ENCODE peak calls at places on chromosome 16, in ten cellular contexts. One of them, this sample, is unnamed.

GRCh38 chr16:76639685-76640289 is 362.6 kb downstream of the CNTNAP4 start:
- DNase-seq in omental fat pad: no peak
- DNase-seq in sigmoid colon: no peak
- DNase-seq in RWPE2: no peak
- DNase-seq in adrenal gland: no peak
- DNase-seq in OCI-LY7: peak
- DNase-seq in body of pancreas: peak
- DNase-seq in GM10248: no peak
- DNase-seq in fibroblast of the aortic adventitia: peak
- DNase-seq in SK-N-SH: peak
- DNase-seq in this sample: no peak

GRCh38 chr16:22220714-22221113 is 14.6 kb downstream of the EEF2K start:
- DNase-seq in omental fat pad: no peak
- DNase-seq in sigmoid colon: no peak
- DNase-seq in RWPE2: no peak
- DNase-seq in adrenal gland: peak
- DNase-seq in OCI-LY7: no peak
- DNase-seq in body of pancreas: no peak
- DNase-seq in GM10248: no peak
- DNase-seq in fibroblast of the aortic adventitia: no peak
- DNase-seq in SK-N-SH: no peak
- DNase-seq in this sample: peak

GRCh38 chr16:84913315-84913714 is 93.5 kb downstream of the CRISPLD2 start:
- DNase-seq in omental fat pad: no peak
- DNase-seq in sigmoid colon: peak
- DNase-seq in RWPE2: no peak
- DNase-seq in adrenal gland: peak
- DNase-seq in OCI-LY7: no peak
- DNase-seq in body of pancreas: peak
- DNase-seq in GM10248: no peak
- DNase-seq in fibroblast of the aortic adventitia: no peak
- DNase-seq in SK-N-SH: peak
- DNase-seq in this sample: no peak

GRCh38 chr16:49739381-49739780 is 116.5 kb downstream of the ZNF423 start:
- DNase-seq in omental fat pad: no peak
- DNase-seq in sigmoid colon: no peak
- DNase-seq in RWPE2: no peak
- DNase-seq in adrenal gland: no peak
- DNase-seq in OCI-LY7: no peak
- DNase-seq in body of pancreas: no peak
- DNase-seq in GM10248: no peak
- DNase-seq in fibroblast of the aortic adventitia: no peak
- DNase-seq in SK-N-SH: peak
- DNase-seq in this sample: no peak

GRCh38 chr16:25888873-25889272 is 197.1 kb downstream of the HS3ST4 start:
- DNase-seq in omental fat pad: no peak
- DNase-seq in sigmoid colon: no peak
- DNase-seq in RWPE2: no peak
- DNase-seq in adrenal gland: no peak
- DNase-seq in OCI-LY7: no peak
- DNase-seq in body of pancreas: no peak
- DNase-seq in GM10248: no peak
- DNase-seq in fibroblast of the aortic adventitia: no peak
- DNase-seq in SK-N-SH: no peak
- DNase-seq in this sample: no peak

GRCh38 chr16:80682435-80683070 is 121.8 kb downstream of the CDYL2 start:
- DNase-seq in omental fat pad: no peak
- DNase-seq in sigmoid colon: no peak
- DNase-seq in RWPE2: no peak
- DNase-seq in adrenal gland: no peak
- DNase-seq in OCI-LY7: no peak
- DNase-seq in body of pancreas: no peak
- DNase-seq in GM10248: no peak
- DNase-seq in fibroblast of the aortic adventitia: peak
- DNase-seq in SK-N-SH: no peak
- DNase-seq in this sample: no peak

GRCh38 chr16:85935957-85936760 is 37.2 kb downstream of the IRF8 start:
- DNase-seq in omental fat pad: no peak
- DNase-seq in sigmoid colon: no peak
- DNase-seq in RWPE2: no peak
- DNase-seq in adrenal gland: no peak
- DNase-seq in OCI-LY7: peak
- DNase-seq in body of pancreas: peak
- DNase-seq in GM10248: peak
- DNase-seq in fibroblast of the aortic adventitia: no peak
- DNase-seq in SK-N-SH: no peak
- DNase-seq in this sample: no peak

GRCh38 chr16:888901-889570 is 81.7 kb downstream of the LMF1 start:
- DNase-seq in omental fat pad: no peak
- DNase-seq in sigmoid colon: peak
- DNase-seq in RWPE2: no peak
- DNase-seq in adrenal gland: no peak
- DNase-seq in OCI-LY7: no peak
- DNase-seq in body of pancreas: no peak
- DNase-seq in GM10248: no peak
- DNase-seq in fibroblast of the aortic adventitia: no peak
- DNase-seq in SK-N-SH: no peak
- DNase-seq in this sample: no peak

GRCh38 chr16:77445321-77445720 is 10.5 kb upstream of the ADAMTS18 start:
- DNase-seq in omental fat pad: no peak
- DNase-seq in sigmoid colon: no peak
- DNase-seq in RWPE2: no peak
- DNase-seq in adrenal gland: no peak
- DNase-seq in OCI-LY7: no peak
- DNase-seq in body of pancreas: no peak
- DNase-seq in GM10248: no peak
- DNase-seq in fibroblast of the aortic adventitia: no peak
- DNase-seq in SK-N-SH: no peak
- DNase-seq in this sample: no peak

GRCh38 chr16:83393196-83393981 is 414.4 kb upstream of the HSBP1 start:
- DNase-seq in omental fat pad: no peak
- DNase-seq in sigmoid colon: no peak
- DNase-seq in RWPE2: no peak
- DNase-seq in adrenal gland: no peak
- DNase-seq in OCI-LY7: peak
- DNase-seq in body of pancreas: no peak
- DNase-seq in GM10248: no peak
- DNase-seq in fibroblast of the aortic adventitia: peak
- DNase-seq in SK-N-SH: no peak
- DNase-seq in this sample: no peak

GRCh38 chr16:16120382-16121184 is 102.7 kb downstream of the ABCC6 start:
- DNase-seq in omental fat pad: no peak
- DNase-seq in sigmoid colon: peak
- DNase-seq in RWPE2: no peak
- DNase-seq in adrenal gland: no peak
- DNase-seq in OCI-LY7: no peak
- DNase-seq in body of pancreas: peak
- DNase-seq in GM10248: no peak
- DNase-seq in fibroblast of the aortic adventitia: peak
- DNase-seq in SK-N-SH: peak
- DNase-seq in this sample: no peak

GRCh38 chr16:48317614-48318013 is 67.6 kb downstream of the SIAH1 start:
- DNase-seq in omental fat pad: no peak
- DNase-seq in sigmoid colon: no peak
- DNase-seq in RWPE2: no peak
- DNase-seq in adrenal gland: no peak
- DNase-seq in OCI-LY7: no peak
- DNase-seq in body of pancreas: peak
- DNase-seq in GM10248: no peak
- DNase-seq in fibroblast of the aortic adventitia: peak
- DNase-seq in SK-N-SH: no peak
- DNase-seq in this sample: no peak
- TF ChIP-seq CTCF in omental fat pad: no peak
- TF ChIP-seq CTCF in sigmoid colon: no peak
- TF ChIP-seq CTCF in RWPE2: peak
- TF ChIP-seq CTCF in adrenal gland: no peak
- TF ChIP-seq CTCF in OCI-LY7: no peak
- TF ChIP-seq CTCF in body of pancreas: no peak
- TF ChIP-seq CTCF in GM10248: peak
- TF ChIP-seq CTCF in fibroblast of the aortic adventitia: peak
- TF ChIP-seq CTCF in SK-N-SH: peak
- TF ChIP-seq CTCF in this sample: no peak

DNA sequence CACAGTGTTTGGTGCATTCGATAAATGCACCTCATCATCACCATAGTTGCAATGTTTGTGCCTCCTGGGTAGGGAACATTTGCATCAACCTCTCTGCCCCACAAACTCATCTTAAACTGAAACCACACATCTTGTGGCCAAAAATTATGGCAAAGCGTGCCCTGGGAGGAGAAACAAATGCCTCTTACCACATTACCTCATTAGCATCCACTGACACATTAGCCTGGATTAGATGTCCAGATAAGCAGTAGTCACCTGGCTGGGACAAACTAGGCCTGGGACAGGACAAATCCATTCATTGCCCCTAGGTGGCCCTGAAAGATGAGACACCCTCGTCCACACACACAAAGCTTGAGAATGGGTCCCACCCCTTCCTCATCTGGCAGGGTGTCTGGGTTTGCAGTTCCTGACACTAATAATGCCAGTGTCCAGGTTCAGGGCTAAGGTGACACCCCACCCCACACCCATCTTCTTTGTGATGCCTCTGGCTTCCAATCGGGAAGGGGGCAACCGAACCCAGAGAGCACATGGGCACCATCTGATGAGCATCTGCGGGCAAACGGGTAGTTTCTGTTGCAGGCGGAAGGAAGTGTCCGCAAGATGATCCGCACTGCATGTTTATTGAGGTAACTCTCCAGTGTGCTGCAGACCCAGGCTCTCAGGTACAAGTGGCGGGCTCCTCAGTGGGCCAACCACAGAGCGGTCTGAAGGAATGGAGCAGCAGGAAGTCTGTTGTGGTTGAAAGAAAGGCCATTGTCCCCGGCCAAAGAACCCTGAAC is 8.6 kb downstream of the XYLT1 start:
- DNase-seq in omental fat pad: no peak
- DNase-seq in sigmoid colon: no peak
- DNase-seq in RWPE2: no peak
- DNase-seq in adrenal gland: no peak
- DNase-seq in OCI-LY7: peak
- DNase-seq in body of pancreas: no peak
- DNase-seq in GM10248: no peak
- DNase-seq in fibroblast of the aortic adventitia: no peak
- DNase-seq in SK-N-SH: no peak
- DNase-seq in this sample: no peak
- TF ChIP-seq CTCF in omental fat pad: no peak
- TF ChIP-seq CTCF in sigmoid colon: no peak
- TF ChIP-seq CTCF in RWPE2: no peak
- TF ChIP-seq CTCF in adrenal gland: no peak
- TF ChIP-seq CTCF in OCI-LY7: peak
- TF ChIP-seq CTCF in body of pancreas: no peak
- TF ChIP-seq CTCF in GM10248: peak
- TF ChIP-seq CTCF in fibroblast of the aortic adventitia: no peak
- TF ChIP-seq CTCF in SK-N-SH: peak
- TF ChIP-seq CTCF in this sample: no peak

DNA sequence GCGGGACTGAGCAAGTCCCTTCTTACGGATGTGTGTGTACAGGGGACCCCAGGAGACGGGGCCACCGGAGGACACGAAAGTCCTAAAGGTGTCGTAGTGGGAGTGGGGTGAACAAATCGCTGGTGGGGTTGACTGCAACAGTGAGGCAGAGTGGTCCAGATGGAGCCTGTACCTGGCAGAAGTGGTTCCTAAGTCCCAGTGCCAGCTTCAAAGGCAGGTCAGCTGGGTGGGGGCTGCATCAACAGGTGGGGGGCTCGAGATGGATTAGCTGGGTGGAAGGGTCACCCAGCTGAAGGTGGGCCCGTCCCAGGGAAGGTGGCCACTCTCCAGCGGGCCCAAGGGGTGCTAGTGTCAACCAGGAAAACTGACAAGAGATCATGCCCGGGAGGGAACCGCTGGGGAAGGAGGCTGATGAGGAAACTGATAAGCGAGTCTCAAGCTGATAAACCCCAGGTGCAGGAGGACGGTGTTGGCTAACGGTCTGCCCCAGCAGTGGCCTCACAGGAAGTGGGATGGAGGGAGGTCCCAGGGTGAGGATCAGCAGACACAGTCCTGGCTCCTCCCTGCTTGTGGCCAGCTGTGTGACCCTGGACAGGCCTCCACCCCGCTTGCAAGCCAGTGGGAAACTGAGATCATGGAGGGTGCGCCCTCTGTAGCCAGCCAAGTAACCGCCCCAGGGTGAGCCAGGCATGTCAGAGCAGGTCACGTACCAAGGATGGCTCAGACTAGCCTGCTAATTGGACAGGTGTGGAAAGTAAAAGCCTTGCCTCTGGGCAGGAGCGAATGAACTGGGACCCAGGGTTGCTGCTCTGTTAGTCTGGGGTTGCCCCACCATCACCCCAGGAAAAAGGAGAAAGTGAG is 1.0 kb downstream of the ORAI3 start:
- DNase-seq in omental fat pad: peak
- DNase-seq in sigmoid colon: peak
- DNase-seq in RWPE2: peak
- DNase-seq in adrenal gland: peak
- DNase-seq in OCI-LY7: peak
- DNase-seq in body of pancreas: peak
- DNase-seq in GM10248: peak
- DNase-seq in fibroblast of the aortic adventitia: peak
- DNase-seq in SK-N-SH: peak
- DNase-seq in this sample: peak
- TF ChIP-seq CTCF in omental fat pad: no peak
- TF ChIP-seq CTCF in sigmoid colon: no peak
- TF ChIP-seq CTCF in RWPE2: no peak
- TF ChIP-seq CTCF in adrenal gland: no peak
- TF ChIP-seq CTCF in OCI-LY7: peak
- TF ChIP-seq CTCF in body of pancreas: no peak
- TF ChIP-seq CTCF in GM10248: peak
- TF ChIP-seq CTCF in fibroblast of the aortic adventitia: no peak
- TF ChIP-seq CTCF in SK-N-SH: no peak
- TF ChIP-seq CTCF in this sample: no peak

GRCh38 chr16:3369073-3369472 is 13.4 kb downstream of the OR2C1 start:
- DNase-seq in omental fat pad: no peak
- DNase-seq in sigmoid colon: no peak
- DNase-seq in RWPE2: no peak
- DNase-seq in adrenal gland: no peak
- DNase-seq in OCI-LY7: no peak
- DNase-seq in body of pancreas: no peak
- DNase-seq in GM10248: no peak
- DNase-seq in fibroblast of the aortic adventitia: no peak
- DNase-seq in SK-N-SH: no peak
- DNase-seq in this sample: no peak

GRCh38 chr16:3358884-3359283 is 3.2 kb downstream of the OR2C1 start:
- DNase-seq in omental fat pad: no peak
- DNase-seq in sigmoid colon: no peak
- DNase-seq in RWPE2: no peak
- DNase-seq in adrenal gland: no peak
- DNase-seq in OCI-LY7: no peak
- DNase-seq in body of pancreas: no peak
- DNase-seq in GM10248: no peak
- DNase-seq in fibroblast of the aortic adventitia: no peak
- DNase-seq in SK-N-SH: no peak
- DNase-seq in this sample: no peak

GRCh38 chr16:3362931-3363330 is 7.2 kb downstream of the OR2C1 start:
- DNase-seq in omental fat pad: no peak
- DNase-seq in sigmoid colon: no peak
- DNase-seq in RWPE2: no peak
- DNase-seq in adrenal gland: no peak
- DNase-seq in OCI-LY7: no peak
- DNase-seq in body of pancreas: no peak
- DNase-seq in GM10248: no peak
- DNase-seq in fibroblast of the aortic adventitia: no peak
- DNase-seq in SK-N-SH: no peak
- DNase-seq in this sample: no peak

GRCh38 chr16:3364774-3365427 is 9.2 kb downstream of the OR2C1 start:
- DNase-seq in omental fat pad: peak
- DNase-seq in sigmoid colon: peak
- DNase-seq in RWPE2: peak
- DNase-seq in adrenal gland: peak
- DNase-seq in OCI-LY7: no peak
- DNase-seq in body of pancreas: peak
- DNase-seq in GM10248: peak
- DNase-seq in fibroblast of the aortic adventitia: peak
- DNase-seq in SK-N-SH: peak
- DNase-seq in this sample: peak

GRCh38 chr16:3363793-3364192 is 8.1 kb downstream of the OR2C1 start:
- DNase-seq in omental fat pad: no peak
- DNase-seq in sigmoid colon: no peak
- DNase-seq in RWPE2: no peak
- DNase-seq in adrenal gland: no peak
- DNase-seq in OCI-LY7: peak
- DNase-seq in body of pancreas: no peak
- DNase-seq in GM10248: no peak
- DNase-seq in fibroblast of the aortic adventitia: no peak
- DNase-seq in SK-N-SH: no peak
- DNase-seq in this sample: no peak
- TF ChIP-seq CTCF in omental fat pad: no peak
- TF ChIP-seq CTCF in sigmoid colon: no peak
- TF ChIP-seq CTCF in RWPE2: no peak
- TF ChIP-seq CTCF in adrenal gland: no peak
- TF ChIP-seq CTCF in OCI-LY7: peak
- TF ChIP-seq CTCF in body of pancreas: no peak
- TF ChIP-seq CTCF in GM10248: no peak
- TF ChIP-seq CTCF in fibroblast of the aortic adventitia: no peak
- TF ChIP-seq CTCF in SK-N-SH: no peak
- TF ChIP-seq CTCF in this sample: no peak

This sample was measured in breast epithelium.